ENCODE peak calls at places on chromosomes 5 and 9, in seven cellular contexts. N is thoracic aorta, U is anterior cingulate cortex, R is WTC11, C is T1000, I is glomerular endothelial cell, X is endothelial cell. S is an unnamed sample.

GRCh38 chr5:157926953-157927352 is 68.0 kb upstream of the CLINT1 start:
- DNase-seq in C (no peak), U (no peak), N (no peak), X (no peak), I (no peak), R (no peak), S (no peak)

GRCh38 chr5:141692919-141693848 is 11.2 kb upstream of the ARAP3 start:
- DNase-seq in I (no peak), U (no peak), X (no peak), N (no peak), R (no peak), C (peak), S (no peak)

GRCh38 chr5:122076669-122077450 is 1.2 kb downstream of the LOX start:
- DNase-seq in C (peak), R (peak), U (no peak), X (peak), N (peak), I (no peak), S (peak)

GRCh38 chr9:76537150-76537646 is 78.2 kb downstream of the GCNT1 start:
- DNase-seq in X (no peak), I (no peak), C (no peak), N (peak), R (no peak), U (no peak), S (no peak)

GRCh38 chr9:6827370-6827949 is 69.7 kb downstream of the KDM4C start:
- DNase-seq in X (peak), U (no peak), N (no peak), I (peak), C (no peak), R (peak), S (peak)

GRCh38 chr5:56480305-56481146 is 247.4 kb upstream of the ANKRD55 start:
- DNase-seq in N (no peak), X (peak), R (peak), I (no peak), C (no peak), U (no peak), S (peak)

GRCh38 chr5:59654691-59655090 is 238.8 kb downstream of the PDE4D start:
- DNase-seq in N (no peak), I (no peak), C (no peak), X (no peak), R (no peak), U (no peak), S (no peak)

GRCh38 chr5:14681236-14681752 is 16.8 kb downstream of the OTULIN start:
- DNase-seq in I (no peak), N (no peak), X (no peak), R (no peak), C (no peak), U (no peak), S (no peak)

GRCh38 chr9:130870491-130871381 is 25.9 kb downstream of the QRFP start:
- DNase-seq in I (no peak), R (no peak), X (no peak), C (no peak), N (no peak), U (no peak), S (no peak)

GRCh38 chr9:135902655-135903357 is 4.5 kb downstream of the CAMSAP1 start:
- DNase-seq in C (no peak), U (no peak), I (no peak), R (no peak), N (no peak), X (no peak), S (no peak)

GRCh38 chr5:106956901-106957300 is 713.8 kb downstream of the EFNA5 start:
- DNase-seq in C (no peak), R (no peak), U (no peak), X (no peak), I (no peak), N (no peak), S (no peak)

GRCh38 chr9:5425006-5425628 is 12.6 kb downstream of the PLGRKT start:
- DNase-seq in U (no peak), I (no peak), R (no peak), C (no peak), N (no peak), X (no peak), S (no peak)

GRCh38 chr9:96574455-96574854 is 45.2 kb downstream of the CDC14B start:
- DNase-seq in N (no peak), C (no peak), R (no peak), U (no peak), X (no peak), I (no peak), S (no peak)

GRCh38 chr9:72365525-72366256 is 683 bp upstream of the ZFAND5 start:
- DNase-seq in U (peak), N (peak), I (peak), X (peak), C (no peak), R (peak), S (no peak)

GRCh38 chr5:139836469-139837208 is 41.0 kb downstream of the PSD2 start:
- DNase-seq in C (no peak), U (no peak), N (no peak), X (no peak), I (no peak), R (no peak), S (no peak)

GRCh38 chr5:90548069-90548593 is 10.5 kb upstream of the ADGRV1 start:
- DNase-seq in U (no peak), I (no peak), X (no peak), C (no peak), R (no peak), N (no peak), S (no peak)

GRCh38 chr9:137689745-137690529 is 71.1 kb downstream of the EHMT1 start:
- DNase-seq in U (no peak), N (no peak), C (no peak), R (no peak), X (no peak), I (no peak), S (no peak)

GRCh38 chr5:157528036-157528632 is 47.4 kb downstream of the ADAM19 start:
- DNase-seq in N (no peak), X (peak), C (no peak), I (no peak), R (peak), U (no peak), S (no peak)

S was measured in neuronal stem cell.